ENCODE peak calls at places on chromosomes 6 and 20, in eight cellular contexts. P is endodermal cell, L is left ventricle myocardium inferior, V is PC-9, K is A549, I is transverse colon, S is MM.1S, W is astrocyte. G is an unnamed sample.

GRCh38 chr6:143607959-143608358 is 69.8 kb upstream of the PHACTR2 start:
- DNase-seq in P (no peak), L (no peak), V (no peak), K (no peak), I (no peak), S (no peak), W (peak), G (no peak)

GRCh38 chr20:36736451-36737182 is 9.3 kb downstream of the NDRG3 start:
- DNase-seq in P (peak), L (no peak), V (no peak), K (no peak), I (no peak), S (no peak), W (no peak), G (no peak)

GRCh38 chr6:136173519-136174507 is 76.3 kb downstream of the MTFR2 start:
- DNase-seq in P (no peak), L (no peak), V (no peak), K (no peak), I (no peak), S (no peak), W (peak), G (no peak)

GRCh38 chr6:26452631-26453030 is 5.1 kb upstream of the BTN2A1 start:
- DNase-seq in P (no peak), L (no peak), V (no peak), K (no peak), I (no peak), S (no peak), W (no peak), G (no peak)

GRCh38 chr6:39804666-39805065 is 12.5 kb downstream of the DAAM2 start:
- DNase-seq in P (no peak), L (no peak), V (no peak), K (no peak), I (no peak), S (peak), W (peak), G (no peak)

GRCh38 chr6:72624557-72625160 is 2.8 kb downstream of the KCNQ5 start:
- DNase-seq in P (no peak), L (no peak), V (no peak), K (peak), I (no peak), S (peak), W (no peak), G (peak)

GRCh38 chr20:44069203-44069931 is 117.6 kb downstream of the JPH2 start:
- DNase-seq in P (peak), L (no peak), V (no peak), K (no peak), I (peak), S (peak), W (no peak), G (peak)

GRCh38 chr20:19026121-19026878 is 186.1 kb upstream of the SLC24A3 start:
- DNase-seq in P (peak), L (peak), V (no peak), K (no peak), I (no peak), S (no peak), W (no peak), G (peak)

GRCh38 chr20:12598894-12599293 is 409.9 kb upstream of the SPTLC3 start:
- DNase-seq in P (no peak), L (no peak), V (no peak), K (no peak), I (no peak), S (no peak), W (no peak), G (no peak)

GRCh38 chr6:168102093-168102985 is 23.3 kb upstream of the FRMD1 start:
- DNase-seq in P (no peak), L (peak), V (no peak), K (no peak), I (peak), S (no peak), W (no peak), G (no peak)

GRCh38 chr20:35492352-35492751 is 37.0 kb downstream of the CEP250 start:
- DNase-seq in P (no peak), L (no peak), V (no peak), K (no peak), I (no peak), S (no peak), W (no peak), G (no peak)

GRCh38 chr6:151285121-151285520 is 45.4 kb downstream of the AKAP12 start:
- DNase-seq in P (no peak), L (no peak), V (no peak), K (no peak), I (no peak), S (no peak), W (peak), G (no peak)

GRCh38 chr20:25085756-25086495 is 4.0 kb upstream of the VSX1 start:
- DNase-seq in P (no peak), L (no peak), V (no peak), K (no peak), I (no peak), S (no peak), W (no peak), G (no peak)

GRCh38 chr20:16459019-16459700 is 114.1 kb downstream of the KIF16B start:
- DNase-seq in P (no peak), L (no peak), V (no peak), K (peak), I (no peak), S (no peak), W (peak), G (no peak)

GRCh38 chr6:28587011-28587745 is 61.5 kb downstream of the GPX5 start:
- DNase-seq in P (peak), L (peak), V (peak), K (peak), I (peak), S (peak), W (peak), G (peak)

GRCh38 chr6:119037941-119038623 is 40.4 kb downstream of the FAM184A start:
- DNase-seq in P (peak), L (no peak), V (no peak), K (no peak), I (no peak), S (no peak), W (no peak), G (no peak)

GRCh38 chr6:136226027-136226673 is 24.0 kb downstream of the MTFR2 start:
- DNase-seq in P (peak), L (peak), V (peak), K (peak), I (peak), S (peak), W (peak), G (peak)

GRCh38 chr6:90413867-90414266 is 117.2 kb upstream of the BACH2 start:
- DNase-seq in P (peak), L (no peak), V (no peak), K (no peak), I (peak), S (no peak), W (peak), G (peak)

GRCh38 chr20:19757973-19758887 is at the start of gene RIN2:
- DNase-seq in P (peak), L (peak), V (peak), K (peak), I (peak), S (peak), W (peak), G (peak)

GRCh38 chr6:169320013-169320412 is 66.4 kb upstream of the THBS2 start:
- DNase-seq in P (no peak), L (no peak), V (no peak), K (no peak), I (no peak), S (no peak), W (peak), G (no peak)

GRCh38 chr6:166499350-166500163 is 86.9 kb downstream of the RAMACL start:
- DNase-seq in P (no peak), L (no peak), V (no peak), K (no peak), I (no peak), S (no peak), W (no peak), G (no peak)

GRCh38 chr6:131782764-131783163 is 25.1 kb upstream of the ENPP1 start:
- DNase-seq in P (peak), L (no peak), V (no peak), K (no peak), I (peak), S (peak), W (no peak), G (no peak)

GRCh38 chr6:169527306-169527705 is 174.5 kb downstream of the WDR27 start:
- DNase-seq in P (no peak), L (no peak), V (no peak), K (no peak), I (no peak), S (no peak), W (peak), G (no peak)

GRCh38 chr6:166318649-166319600 is 10.7 kb upstream of the PRR18 start:
- DNase-seq in P (peak), L (no peak), V (no peak), K (no peak), I (no peak), S (no peak), W (no peak), G (no peak)

GRCh38 chr6:32148722-32149576 is 2.8 kb downstream of the PRRT1 start:
- DNase-seq in P (peak), L (no peak), V (no peak), K (no peak), I (peak), S (no peak), W (peak), G (no peak)

GRCh38 chr6:101931766-101932165 is 538.3 kb downstream of the GRIK2 start:
- DNase-seq in P (no peak), L (no peak), V (no peak), K (no peak), I (no peak), S (no peak), W (no peak), G (no peak)

GRCh38 chr20:20498081-20498861 is 130.4 kb downstream of the INSM1 start:
- DNase-seq in P (no peak), L (no peak), V (no peak), K (no peak), I (no peak), S (no peak), W (peak), G (no peak)

GRCh38 chr6:89082439-89082838 is 1.9 kb downstream of the PNRC1 start:
- DNase-seq in P (no peak), L (no peak), V (no peak), K (no peak), I (no peak), S (peak), W (peak), G (peak)

GRCh38 chr6:160756021-160756420 is 54.0 kb downstream of the PLG start:
- DNase-seq in P (no peak), L (no peak), V (no peak), K (no peak), I (no peak), S (no peak), W (no peak), G (no peak)

GRCh38 chr6:18997375-18997826 is 610.3 kb downstream of the RNF144B start:
- DNase-seq in P (peak), L (no peak), V (peak), K (peak), I (no peak), S (peak), W (peak), G (peak)

GRCh38 chr6:105678516-105678915 is 275.6 kb upstream of the PREP start:
- DNase-seq in P (no peak), L (no peak), V (peak), K (no peak), I (no peak), S (no peak), W (peak), G (no peak)

GRCh38 chr6:170243791-170244291 is 47.0 kb downstream of the DLL1 start:
- DNase-seq in P (no peak), L (peak), V (no peak), K (no peak), I (no peak), S (no peak), W (no peak), G (no peak)

DNA sequence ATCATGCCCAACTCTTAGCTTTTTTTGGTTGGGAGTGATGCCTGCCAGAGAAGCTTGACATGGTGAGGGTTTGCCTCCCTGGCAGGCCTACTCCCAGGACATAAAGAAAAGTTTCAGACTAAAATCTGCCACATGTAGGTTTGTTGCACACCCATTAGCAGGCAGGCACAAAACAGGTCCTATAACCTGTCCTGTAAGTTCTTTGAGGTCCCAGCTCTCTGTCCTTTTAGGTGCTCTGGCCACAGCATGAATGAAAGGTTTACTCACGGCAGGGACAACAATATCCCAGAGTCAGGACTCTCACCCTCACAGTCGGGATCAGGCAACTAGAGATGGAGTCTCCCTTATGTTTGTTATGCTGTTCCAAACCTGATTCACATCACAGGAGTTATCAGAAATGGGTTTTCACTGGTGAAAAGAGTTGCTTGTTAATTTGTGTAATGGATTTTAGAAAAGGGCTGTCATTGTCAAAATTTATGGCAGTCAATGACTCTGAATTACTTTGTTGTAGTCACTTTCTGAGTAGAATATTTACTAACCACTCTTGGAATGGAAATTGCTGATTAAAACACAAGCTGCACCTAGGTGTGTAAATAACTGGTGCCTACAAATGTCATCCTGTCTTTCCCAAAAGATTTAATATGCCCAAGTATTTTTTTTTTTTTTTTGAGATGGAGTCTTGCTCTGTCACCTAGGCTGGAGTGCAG is 5.8 kb upstream of the SRPK1 start:
- DNase-seq in P (no peak), L (no peak), V (peak), K (no peak), I (no peak), S (no peak), W (no peak), G (no peak)
- TF ChIP-seq CTCF in P (no peak), L (no peak), V (no peak), K (no peak), I (no peak), S (no peak), W (no peak), G (no peak)

DNA sequence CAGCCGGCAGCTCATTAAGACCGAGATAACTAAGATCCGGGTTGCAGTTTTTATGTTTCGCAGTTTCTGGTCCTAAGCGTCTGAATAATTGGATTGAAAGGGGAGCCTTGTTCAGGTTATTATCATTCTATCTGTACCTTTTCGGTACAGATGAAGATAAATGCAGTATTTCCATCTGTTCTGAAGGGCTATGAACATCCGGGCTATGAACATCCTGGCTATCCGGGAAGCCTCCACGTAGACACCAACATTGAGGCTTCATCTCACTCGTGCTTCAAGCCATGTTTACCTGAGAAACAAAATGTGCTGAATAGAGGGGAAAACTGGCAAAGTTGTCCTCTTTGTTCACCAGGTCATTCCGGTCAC is 399 bp upstream of the REPS1 start:
- DNase-seq in P (no peak), L (no peak), V (no peak), K (no peak), I (no peak), S (peak), W (no peak), G (no peak)
- TF ChIP-seq CTCF in P (no peak), L (no peak), V (peak), K (no peak), I (no peak), S (no peak), W (no peak), G (no peak)

GRCh38 chr6:133754298-133754697 is 134.6 kb upstream of the TCF21 start:
- DNase-seq in P (no peak), L (no peak), V (no peak), K (no peak), I (no peak), S (no peak), W (no peak), G (no peak)
- TF ChIP-seq CTCF in P (no peak), L (no peak), V (no peak), K (no peak), I (no peak), S (no peak), W (no peak), G (no peak)

GRCh38 chr6:99241905-99242534 is 107.5 kb downstream of the FAXC start:
- DNase-seq in P (peak), L (no peak), V (no peak), K (no peak), I (no peak), S (peak), W (peak), G (peak)
- TF ChIP-seq CTCF in P (peak), L (peak), V (peak), K (peak), I (no peak), S (peak), W (peak), G (peak)

GRCh38 chr20:37939701-37940151 is 36.8 kb downstream of the VSTM2L start:
- DNase-seq in P (peak), L (no peak), V (no peak), K (no peak), I (no peak), S (no peak), W (no peak), G (no peak)

GRCh38 chr20:37943033-37943432 is 40.1 kb downstream of the VSTM2L start:
- DNase-seq in P (peak), L (no peak), V (no peak), K (no peak), I (no peak), S (no peak), W (no peak), G (no peak)

GRCh38 chr20:37940161-37940560 is 37.2 kb downstream of the VSTM2L start:
- DNase-seq in P (peak), L (no peak), V (no peak), K (no peak), I (no peak), S (no peak), W (no peak), G (no peak)

GRCh38 chr20:37941992-37942391 is 39.1 kb downstream of the VSTM2L start:
- DNase-seq in P (peak), L (no peak), V (no peak), K (no peak), I (no peak), S (no peak), W (no peak), G (no peak)

GRCh38 chr20:37941332-37941731 is 38.4 kb downstream of the VSTM2L start:
- DNase-seq in P (peak), L (no peak), V (no peak), K (peak), I (no peak), S (no peak), W (no peak), G (no peak)
- TF ChIP-seq CTCF in P (peak), L (peak), V (no peak), K (no peak), I (no peak), S (peak), W (peak), G (no peak)

GRCh38 chr6:33584700-33585402 is 4.8 kb upstream of the BAK1 start:
- DNase-seq in P (peak), L (no peak), V (no peak), K (no peak), I (no peak), S (no peak), W (no peak), G (no peak)

GRCh38 chr6:33585403-33586107 is 5.5 kb upstream of the BAK1 start:
- DNase-seq in P (peak), L (peak), V (peak), K (peak), I (peak), S (peak), W (peak), G (peak)

GRCh38 chr6:33581186-33581585 is 1.1 kb upstream of the BAK1 start:
- DNase-seq in P (no peak), L (no peak), V (no peak), K (no peak), I (no peak), S (no peak), W (no peak), G (no peak)

GRCh38 chr6:33586108-33586640 is 6.1 kb upstream of the BAK1 start:
- DNase-seq in P (no peak), L (no peak), V (no peak), K (no peak), I (no peak), S (no peak), W (no peak), G (no peak)

GRCh38 chr6:33583591-33584155 is 3.6 kb upstream of the BAK1 start:
- DNase-seq in P (peak), L (no peak), V (no peak), K (peak), I (no peak), S (no peak), W (no peak), G (no peak)
- TF ChIP-seq CTCF in P (peak), L (peak), V (peak), K (peak), I (peak), S (peak), W (peak), G (no peak)

DNA sequence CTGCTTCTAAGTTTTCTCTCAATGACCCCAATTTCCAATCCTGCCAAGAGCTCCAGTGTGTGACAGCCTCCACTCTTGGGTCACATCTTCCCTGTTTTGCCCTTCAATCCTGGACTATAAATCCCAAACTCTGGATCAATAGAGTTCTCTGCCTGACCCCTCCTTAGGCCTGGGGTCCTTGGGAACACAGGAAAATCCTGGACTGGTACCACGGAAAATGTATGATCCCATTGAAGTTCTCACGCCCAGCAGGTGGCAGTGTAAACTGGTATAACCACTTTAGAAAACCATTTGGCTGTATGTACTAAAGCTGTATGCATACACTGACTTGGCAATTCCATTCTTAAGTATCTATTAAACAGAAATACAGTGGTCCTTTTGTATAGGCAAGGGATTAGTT is 98.0 kb downstream of the SNAP25 start:
- DNase-seq in P (no peak), L (no peak), V (no peak), K (no peak), I (no peak), S (peak), W (no peak), G (no peak)
- TF ChIP-seq CTCF in P (no peak), L (peak), V (peak), K (peak), I (no peak), S (peak), W (no peak), G (no peak)

GRCh38 chr6:52904562-52905279 is 4.8 kb downstream of the GSTA3 start:
- DNase-seq in P (peak), L (no peak), V (no peak), K (no peak), I (no peak), S (no peak), W (no peak), G (no peak)
- TF ChIP-seq CTCF in P (peak), L (no peak), V (peak), K (peak), I (no peak), S (peak), W (no peak), G (no peak)